ENCODE peak calls at places on chromosome 5, in ten cellular contexts. L is neural crest cell; B is ascending aorta; G is heart left ventricle; T is lower lobe of right lung; K is WERI-Rb-1; P is Calu3; H is PC-9; R is progenitor cell of endocrine pancreas; F is CD8-positive, alpha-beta T cell. O is an unnamed sample.

GRCh38 chr5:133675376-133676154 is 63.2 kb upstream of the FSTL4 start:
- DNase-seq in L (no peak), B (no peak), G (no peak), T (no peak), K (no peak), P (no peak), H (no peak), R (no peak), F (no peak), O (no peak)

GRCh38 chr5:40842351-40842750 is 1.2 kb downstream of the CARD6 start:
- DNase-seq in L (no peak), B (no peak), G (no peak), T (no peak), K (no peak), P (no peak), H (no peak), R (no peak), F (no peak), O (no peak)

GRCh38 chr5:122099060-122099790 is 21.2 kb upstream of the LOX start:
- DNase-seq in L (no peak), B (no peak), G (no peak), T (no peak), K (no peak), P (peak; percentile 49), H (peak; percentile 41), R (no peak), F (no peak), O (no peak)

GRCh38 chr5:112165897-112166737 is 253.0 kb downstream of the EPB41L4A start:
- DNase-seq in L (no peak), B (no peak), G (no peak), T (no peak), K (no peak), P (no peak), H (no peak), R (no peak), F (no peak), O (no peak)

GRCh38 chr5:125485003-125485641 is 738.7 kb upstream of the ZNF608 start:
- DNase-seq in L (no peak), B (peak; percentile 8), G (peak; percentile 31), T (no peak), K (no peak), P (peak; percentile 56), H (no peak), R (no peak), F (no peak), O (no peak)

GRCh38 chr5:173715607-173716006 is 99.2 kb upstream of the BOD1 start:
- DNase-seq in L (no peak), B (no peak), G (no peak), T (no peak), K (no peak), P (no peak), H (no peak), R (no peak), F (no peak), O (no peak)

GRCh38 chr5:54669845-54670635 is 152.5 kb downstream of the SNX18 start:
- DNase-seq in L (no peak), B (no peak), G (no peak), T (no peak), K (peak; percentile 35), P (no peak), H (no peak), R (no peak), F (no peak), O (no peak)

GRCh38 chr5:138336952-138337684 is 948 bp upstream of the FAM53C start:
- DNase-seq in L (no peak), B (peak; percentile 54), G (no peak), T (peak; percentile 83), K (peak; percentile 90), P (peak; percentile 80), H (no peak), R (peak; percentile 64), F (no peak), O (peak; percentile 89)

GRCh38 chr5:54981928-54982327 is 3.5 kb downstream of the ESM1 start:
- DNase-seq in L (no peak), B (no peak), G (no peak), T (no peak), K (no peak), P (no peak), H (no peak), R (no peak), F (no peak), O (no peak)

GRCh38 chr5:76535577-76535976 is 87.6 kb downstream of the F2RL2 start:
- DNase-seq in L (no peak), B (no peak), G (no peak), T (no peak), K (no peak), P (no peak), H (no peak), R (no peak), F (no peak), O (no peak)

GRCh38 chr5:172841-173251 is 18.4 kb upstream of the LRRC14B start:
- DNase-seq in L (no peak), B (no peak), G (no peak), T (no peak), K (peak; percentile 6), P (no peak), H (no peak), R (no peak), F (no peak), O (peak; percentile 23)

GRCh38 chr5:120405923-120406322 is 58.2 kb upstream of the PRR16 start:
- DNase-seq in L (no peak), B (no peak), G (no peak), T (no peak), K (no peak), P (no peak), H (no peak), R (no peak), F (no peak), O (no peak)

GRCh38 chr5:2902186-2902585 is 150.7 kb upstream of the IRX2 start:
- DNase-seq in L (no peak), B (no peak), G (no peak), T (no peak), K (no peak), P (no peak), H (no peak), R (no peak), F (no peak), O (no peak)

GRCh38 chr5:91955610-91956009 is 572.5 kb upstream of the ARRDC3 start:
- DNase-seq in L (no peak), B (no peak), G (peak; percentile 76), T (no peak), K (no peak), P (peak; percentile 26), H (no peak), R (no peak), F (no peak), O (no peak)

DNA sequence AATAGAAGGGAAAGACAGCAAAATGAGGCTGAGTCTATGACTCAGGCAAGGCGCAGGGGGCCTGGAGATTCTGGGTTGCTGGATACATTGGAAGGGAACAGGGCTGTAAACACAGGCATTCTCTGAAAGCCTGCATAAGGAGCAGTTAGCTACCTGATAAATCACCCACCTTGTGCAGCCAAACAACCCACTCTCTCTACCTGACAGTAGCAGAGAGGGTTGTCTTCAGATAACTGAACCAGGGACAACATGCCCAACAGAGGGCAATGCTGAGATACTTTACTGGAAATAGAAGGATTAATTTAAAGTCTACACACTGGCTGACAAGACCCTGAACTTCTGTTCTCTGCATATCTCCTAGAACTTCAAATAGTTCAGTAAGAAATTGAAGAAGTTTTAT is 161.6 kb downstream of the KCTD16 start:
- DNase-seq in L (no peak), B (no peak), G (no peak), T (no peak), K (peak; percentile 47), P (peak; percentile 5), H (no peak), R (no peak), F (no peak), O (no peak)
- TF ChIP-seq CTCF in L (peak; percentile 40), B (no peak), G (no peak), T (no peak), K (peak; percentile 33), P (no peak), H (no peak), R (peak; percentile 27), F (no peak), O (no peak)

DNA sequence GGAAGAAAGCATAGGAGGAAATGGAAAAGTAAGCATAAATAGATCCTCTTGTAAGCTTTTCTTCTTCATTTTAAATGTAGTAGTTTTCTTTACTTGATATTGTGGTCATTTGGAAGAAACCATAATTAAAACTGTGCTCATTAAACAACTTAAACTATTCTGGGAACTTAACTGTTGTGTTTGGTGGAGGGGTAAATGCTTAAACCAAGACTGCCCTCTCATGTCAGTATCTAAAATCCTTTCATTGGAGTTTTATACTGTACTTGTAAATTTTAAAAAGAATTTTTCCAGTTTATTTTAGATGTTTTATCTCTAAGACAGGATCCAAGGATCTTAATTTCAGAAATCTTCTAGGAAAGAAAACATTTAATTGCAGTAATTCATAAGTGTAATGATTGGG is 41.4 kb downstream of the MAP3K1 start:
- DNase-seq in L (no peak), B (no peak), G (no peak), T (no peak), K (no peak), P (no peak), H (no peak), R (no peak), F (no peak), O (no peak)
- TF ChIP-seq CTCF in L (no peak), B (no peak), G (peak; percentile 36), T (no peak), K (no peak), P (no peak), H (peak; percentile 20), R (no peak), F (no peak), O (no peak)

DNA sequence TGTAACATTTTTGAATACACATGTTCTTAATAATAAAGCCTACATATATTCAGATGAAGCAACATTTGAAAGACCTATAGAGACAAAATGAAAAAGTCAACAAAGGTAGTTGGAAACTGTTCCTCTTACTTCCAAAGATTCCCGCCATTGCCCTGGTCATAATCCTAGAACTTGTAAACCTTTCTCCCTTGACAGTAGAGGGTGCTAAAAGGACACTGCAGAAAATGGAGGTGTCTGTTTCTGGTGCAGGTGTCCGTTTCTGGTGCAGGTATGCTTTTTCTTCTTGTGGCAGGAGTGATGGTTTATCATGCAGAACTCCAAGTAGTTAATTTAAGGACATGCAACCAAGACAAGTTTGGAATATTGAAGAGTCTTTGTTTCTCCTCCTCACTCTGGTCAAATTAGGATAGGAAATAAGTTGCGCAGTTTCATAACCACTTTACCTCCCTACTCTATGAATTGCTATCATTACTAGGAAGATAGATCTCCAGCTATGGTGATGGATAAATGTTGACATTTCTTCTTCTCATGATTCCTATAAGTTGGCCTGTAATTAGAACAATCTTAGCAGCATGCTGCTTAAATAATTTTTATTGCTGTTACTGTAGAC is 56.0 kb upstream of the FAM174A start:
- DNase-seq in L (no peak), B (no peak), G (no peak), T (no peak), K (no peak), P (peak; percentile 46), H (no peak), R (no peak), F (no peak), O (no peak)
- TF ChIP-seq CTCF in L (peak; percentile 65), B (peak; percentile 30), G (peak; percentile 51), T (peak; percentile 55), K (peak; percentile 62), P (peak; percentile 65), H (peak; percentile 64), R (peak; percentile 56), F (peak; percentile 32), O (no peak)

DNA sequence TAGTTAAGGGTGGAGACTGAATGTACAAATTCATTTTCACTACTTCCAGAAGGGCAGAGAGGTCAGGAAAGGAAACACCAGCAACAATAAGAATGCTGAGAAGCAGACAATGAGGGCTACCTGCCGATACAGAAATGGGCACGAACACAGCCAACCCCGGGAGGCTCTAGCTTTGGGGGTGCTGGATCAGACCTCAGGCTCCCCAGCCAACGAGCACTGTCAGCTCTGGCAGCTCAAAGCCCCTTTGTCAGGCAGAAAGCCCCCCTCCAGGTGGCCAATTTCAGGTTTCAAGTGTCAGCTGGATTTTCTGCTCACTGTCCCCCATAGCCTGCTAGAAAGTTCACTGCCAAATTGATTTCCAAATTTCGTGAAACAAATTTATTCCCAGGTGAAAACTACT is 96.2 kb upstream of the PHYKPL start:
- DNase-seq in L (no peak), B (no peak), G (peak; percentile 12), T (peak; percentile 34), K (no peak), P (no peak), H (no peak), R (no peak), F (no peak), O (peak; percentile 3)
- TF ChIP-seq CTCF in L (no peak), B (no peak), G (no peak), T (no peak), K (no peak), P (no peak), H (no peak), R (no peak), F (no peak), O (no peak)

O was measured in CD14-positive monocyte.